ENCODE peak calls at places on chromosome 10, in seven cellular contexts. One of them, this sample, is unnamed.

GRCh38 chr10:90779573-90779972 is 78.3 kb downstream of the HTR7 start:
- ATAC-seq in naive thymus-derived CD8-positive, alpha-beta T cell: no peak
- ATAC-seq in psoas muscle: no peak
- ATAC-seq in lower lobe of right lung: peak; percentile 7
- ATAC-seq in right lobe of liver: peak; percentile 21
- ATAC-seq in stimulated activated effector memory CD8-positive, alpha-beta T cell treated with anti-CD3 and anti-CD28 coated beads, Interleukin-12 subunit alpha, Interleukin-12 subunit beta, amount 100 ng/mL, for 72 hours: no peak
- ATAC-seq in heart right ventricle: no peak
- ATAC-seq in this sample: no peak

GRCh38 chr10:102233997-102234396 is 7.3 kb downstream of the PITX3 start:
- ATAC-seq in naive thymus-derived CD8-positive, alpha-beta T cell: no peak
- ATAC-seq in psoas muscle: no peak
- ATAC-seq in lower lobe of right lung: no peak
- ATAC-seq in right lobe of liver: no peak
- ATAC-seq in stimulated activated effector memory CD8-positive, alpha-beta T cell treated with anti-CD3 and anti-CD28 coated beads, Interleukin-12 subunit alpha, Interleukin-12 subunit beta, amount 100 ng/mL, for 72 hours: no peak
- ATAC-seq in heart right ventricle: no peak
- ATAC-seq in this sample: no peak

GRCh38 chr10:110629680-110630191 is 14.4 kb upstream of the RBM20 start:
- ATAC-seq in naive thymus-derived CD8-positive, alpha-beta T cell: no peak
- ATAC-seq in psoas muscle: peak; percentile 43
- ATAC-seq in lower lobe of right lung: peak; percentile 71
- ATAC-seq in right lobe of liver: no peak
- ATAC-seq in stimulated activated effector memory CD8-positive, alpha-beta T cell treated with anti-CD3 and anti-CD28 coated beads, Interleukin-12 subunit alpha, Interleukin-12 subunit beta, amount 100 ng/mL, for 72 hours: no peak
- ATAC-seq in heart right ventricle: peak; percentile 90
- ATAC-seq in this sample: peak; percentile 81

GRCh38 chr10:133251388-133252222 is 13.9 kb downstream of the VENTX start:
- ATAC-seq in naive thymus-derived CD8-positive, alpha-beta T cell: no peak
- ATAC-seq in psoas muscle: no peak
- ATAC-seq in lower lobe of right lung: no peak
- ATAC-seq in right lobe of liver: no peak
- ATAC-seq in stimulated activated effector memory CD8-positive, alpha-beta T cell treated with anti-CD3 and anti-CD28 coated beads, Interleukin-12 subunit alpha, Interleukin-12 subunit beta, amount 100 ng/mL, for 72 hours: no peak
- ATAC-seq in heart right ventricle: peak; percentile 51
- ATAC-seq in this sample: no peak

GRCh38 chr10:19832624-19833507 is 16.6 kb downstream of the PLXDC2 start:
- ATAC-seq in naive thymus-derived CD8-positive, alpha-beta T cell: no peak
- ATAC-seq in psoas muscle: no peak
- ATAC-seq in lower lobe of right lung: peak; percentile 39
- ATAC-seq in right lobe of liver: no peak
- ATAC-seq in stimulated activated effector memory CD8-positive, alpha-beta T cell treated with anti-CD3 and anti-CD28 coated beads, Interleukin-12 subunit alpha, Interleukin-12 subunit beta, amount 100 ng/mL, for 72 hours: no peak
- ATAC-seq in heart right ventricle: no peak
- ATAC-seq in this sample: no peak

GRCh38 chr10:50538473-50539398 is 85.0 kb downstream of the SGMS1 start:
- ATAC-seq in naive thymus-derived CD8-positive, alpha-beta T cell: no peak
- ATAC-seq in psoas muscle: no peak
- ATAC-seq in lower lobe of right lung: peak; percentile 44
- ATAC-seq in right lobe of liver: peak; percentile 66
- ATAC-seq in stimulated activated effector memory CD8-positive, alpha-beta T cell treated with anti-CD3 and anti-CD28 coated beads, Interleukin-12 subunit alpha, Interleukin-12 subunit beta, amount 100 ng/mL, for 72 hours: peak; percentile 70
- ATAC-seq in heart right ventricle: peak; percentile 70
- ATAC-seq in this sample: peak; percentile 43

GRCh38 chr10:33301097-33301789 is 33.2 kb downstream of the NRP1 start:
- ATAC-seq in naive thymus-derived CD8-positive, alpha-beta T cell: no peak
- ATAC-seq in psoas muscle: no peak
- ATAC-seq in lower lobe of right lung: no peak
- ATAC-seq in right lobe of liver: peak; percentile 63
- ATAC-seq in stimulated activated effector memory CD8-positive, alpha-beta T cell treated with anti-CD3 and anti-CD28 coated beads, Interleukin-12 subunit alpha, Interleukin-12 subunit beta, amount 100 ng/mL, for 72 hours: no peak
- ATAC-seq in heart right ventricle: no peak
- ATAC-seq in this sample: no peak

GRCh38 chr10:48775206-48775517 is 90.5 kb downstream of the WDFY4 start:
- ATAC-seq in naive thymus-derived CD8-positive, alpha-beta T cell: no peak
- ATAC-seq in psoas muscle: no peak
- ATAC-seq in lower lobe of right lung: no peak
- ATAC-seq in right lobe of liver: no peak
- ATAC-seq in stimulated activated effector memory CD8-positive, alpha-beta T cell treated with anti-CD3 and anti-CD28 coated beads, Interleukin-12 subunit alpha, Interleukin-12 subunit beta, amount 100 ng/mL, for 72 hours: no peak
- ATAC-seq in heart right ventricle: no peak
- ATAC-seq in this sample: no peak

GRCh38 chr10:59808896-59809643 is 55.8 kb upstream of the MRLN start:
- ATAC-seq in naive thymus-derived CD8-positive, alpha-beta T cell: peak; percentile 54
- ATAC-seq in psoas muscle: peak; percentile 90
- ATAC-seq in lower lobe of right lung: peak; percentile 69
- ATAC-seq in right lobe of liver: peak; percentile 74
- ATAC-seq in stimulated activated effector memory CD8-positive, alpha-beta T cell treated with anti-CD3 and anti-CD28 coated beads, Interleukin-12 subunit alpha, Interleukin-12 subunit beta, amount 100 ng/mL, for 72 hours: peak; percentile 95
- ATAC-seq in heart right ventricle: peak; percentile 82
- ATAC-seq in this sample: no peak

GRCh38 chr10:28592953-28593352 is 60.0 kb downstream of the WAC start:
- ATAC-seq in naive thymus-derived CD8-positive, alpha-beta T cell: no peak
- ATAC-seq in psoas muscle: peak; percentile 76
- ATAC-seq in lower lobe of right lung: peak; percentile 55
- ATAC-seq in right lobe of liver: no peak
- ATAC-seq in stimulated activated effector memory CD8-positive, alpha-beta T cell treated with anti-CD3 and anti-CD28 coated beads, Interleukin-12 subunit alpha, Interleukin-12 subunit beta, amount 100 ng/mL, for 72 hours: peak; percentile 86
- ATAC-seq in heart right ventricle: no peak
- ATAC-seq in this sample: peak; percentile 34

GRCh38 chr10:7513936-7514335 is 103.1 kb upstream of the SFMBT2 start:
- ATAC-seq in naive thymus-derived CD8-positive, alpha-beta T cell: no peak
- ATAC-seq in psoas muscle: no peak
- ATAC-seq in lower lobe of right lung: no peak
- ATAC-seq in right lobe of liver: no peak
- ATAC-seq in stimulated activated effector memory CD8-positive, alpha-beta T cell treated with anti-CD3 and anti-CD28 coated beads, Interleukin-12 subunit alpha, Interleukin-12 subunit beta, amount 100 ng/mL, for 72 hours: no peak
- ATAC-seq in heart right ventricle: no peak
- ATAC-seq in this sample: no peak

GRCh38 chr10:50346947-50347346 is 95.6 kb upstream of the ASAH2 start:
- ATAC-seq in naive thymus-derived CD8-positive, alpha-beta T cell: no peak
- ATAC-seq in psoas muscle: no peak
- ATAC-seq in lower lobe of right lung: peak; percentile 48
- ATAC-seq in right lobe of liver: no peak
- ATAC-seq in stimulated activated effector memory CD8-positive, alpha-beta T cell treated with anti-CD3 and anti-CD28 coated beads, Interleukin-12 subunit alpha, Interleukin-12 subunit beta, amount 100 ng/mL, for 72 hours: no peak
- ATAC-seq in heart right ventricle: no peak
- ATAC-seq in this sample: no peak

GRCh38 chr10:3995302-3996210 is 210.5 kb upstream of the KLF6 start:
- ATAC-seq in naive thymus-derived CD8-positive, alpha-beta T cell: no peak
- ATAC-seq in psoas muscle: no peak
- ATAC-seq in lower lobe of right lung: no peak
- ATAC-seq in right lobe of liver: no peak
- ATAC-seq in stimulated activated effector memory CD8-positive, alpha-beta T cell treated with anti-CD3 and anti-CD28 coated beads, Interleukin-12 subunit alpha, Interleukin-12 subunit beta, amount 100 ng/mL, for 72 hours: no peak
- ATAC-seq in heart right ventricle: no peak
- ATAC-seq in this sample: no peak

GRCh38 chr10:58473966-58474365 is 38.7 kb upstream of the BICC1 start:
- ATAC-seq in naive thymus-derived CD8-positive, alpha-beta T cell: no peak
- ATAC-seq in psoas muscle: no peak
- ATAC-seq in lower lobe of right lung: no peak
- ATAC-seq in right lobe of liver: no peak
- ATAC-seq in stimulated activated effector memory CD8-positive, alpha-beta T cell treated with anti-CD3 and anti-CD28 coated beads, Interleukin-12 subunit alpha, Interleukin-12 subunit beta, amount 100 ng/mL, for 72 hours: no peak
- ATAC-seq in heart right ventricle: no peak
- ATAC-seq in this sample: no peak

This sample was measured in gastroesophageal sphincter.